ENCODE peak calls at places on chromosomes 4 and X, in nine cellular contexts. G is kidney epithelial cell, D is BE2C, Q is WERI-Rb-1, S is kidney, U is esophagus squamous epithelium, A is pancreas, K is IMR-90, X is psoas muscle. E is an unnamed sample. For H3K36me3, the result is how much of the 10 kb centered on the place peaks cover.

GRCh38 chr4:149441338-149441737 is 374.3 kb downstream of the IQCM start:
- DNase-seq in G (no peak), D (no peak), Q (no peak), S (no peak), U (no peak), A (no peak), K (peak), X (no peak), E (peak)

GRCh38 chr4:126794363-126794762 is 838.4 kb upstream of the INTU start:
- DNase-seq in G (no peak), D (no peak), Q (no peak), S (no peak), U (no peak), A (no peak), K (peak), X (no peak), E (peak)

GRCh38 chr4:23819041-23819511 is 70.8 kb downstream of the PPARGC1A start:
- DNase-seq in G (peak), D (no peak), Q (no peak), S (no peak), U (no peak), A (no peak), K (peak), X (no peak), E (no peak)

GRCh38 chrX:153969904-153970397 is 1.7 kb downstream of the HCFC1 start:
- DNase-seq in G (no peak), D (no peak), Q (no peak), S (peak), U (no peak), A (no peak), K (peak), X (no peak), E (no peak)

GRCh38 chr4:122747883-122748282 is 15.4 kb downstream of the BBS12 start:
- DNase-seq in G (no peak), D (no peak), Q (no peak), S (no peak), U (no peak), A (no peak), K (peak), X (no peak), E (peak)

GRCh38 chr4:142615324-142615665 is 230.8 kb downstream of the INPP4B start:
- DNase-seq in G (peak), D (no peak), Q (no peak), S (no peak), U (no peak), A (no peak), K (peak), X (no peak), E (peak)

GRCh38 chrX:41956027-41956426 is 32.7 kb upstream of the CASK start:
- DNase-seq in G (no peak), D (peak), Q (no peak), S (no peak), U (no peak), A (no peak), K (no peak), X (no peak), E (no peak)

GRCh38 chr4:128379860-128380259 is 92.2 kb upstream of the PGRMC2 start:
- DNase-seq in G (no peak), D (peak), Q (peak), S (no peak), U (no peak), A (peak), K (peak), X (peak), E (no peak)

GRCh38 chr4:23788460-23788859 is 101.4 kb downstream of the PPARGC1A start:
- DNase-seq in G (peak), D (no peak), Q (no peak), S (no peak), U (no peak), A (no peak), K (peak), X (no peak), E (peak)

GRCh38 chr4:9970399-9971011 is 50.8 kb downstream of the SLC2A9 start:
- DNase-seq in G (no peak), D (no peak), Q (no peak), S (no peak), U (no peak), A (no peak), K (no peak), X (no peak), E (no peak)

GRCh38 chrX:427812-428725 is 41.4 kb upstream of the PPP2R3B start:
- DNase-seq in G (no peak), D (no peak), Q (peak), S (peak), U (no peak), A (no peak), K (no peak), X (no peak), E (no peak)

GRCh38 chr4:99290848-99291786 is at the start of gene ADH1A:
- DNase-seq in G (no peak), D (no peak), Q (no peak), S (no peak), U (no peak), A (no peak), K (no peak), X (no peak), E (no peak)

GRCh38 chr4:187908079-187908501 is 87.5 kb upstream of the ZFP42 start:
- DNase-seq in G (no peak), D (no peak), Q (no peak), S (no peak), U (no peak), A (no peak), K (peak), X (no peak), E (peak)

GRCh38 chr4:683247-683897 is 5.6 kb downstream of the SLC49A3 start:
- DNase-seq in G (no peak), D (no peak), Q (no peak), S (peak), U (no peak), A (peak), K (no peak), X (no peak), E (no peak)

GRCh38 chrX:48617542-48618340 is 20.4 kb downstream of the WDR13 start:
- DNase-seq in G (no peak), D (no peak), Q (no peak), S (no peak), U (no peak), A (no peak), K (no peak), X (no peak), E (no peak)

GRCh38 chr4:55887594-55887993 is 34.1 kb downstream of the EXOC1 start:
- DNase-seq in G (no peak), D (no peak), Q (no peak), S (no peak), U (no peak), A (no peak), K (no peak), X (no peak), E (no peak)

GRCh38 chr4:89283975-89284556 is 23.5 kb downstream of the GPRIN3 start:
- DNase-seq in G (no peak), D (no peak), Q (no peak), S (no peak), U (no peak), A (no peak), K (no peak), X (no peak), E (no peak)

GRCh38 chr4:128660361-128660964 is 149.0 kb upstream of the JADE1 start:
- DNase-seq in G (no peak), D (no peak), Q (no peak), S (no peak), U (no peak), A (no peak), K (peak), X (no peak), E (no peak)

GRCh38 chrX:1477801-1478458 is 25.2 kb upstream of the ASMTL start:
- DNase-seq in G (no peak), D (no peak), Q (no peak), S (no peak), U (no peak), A (no peak), K (no peak), X (no peak), E (no peak)

GRCh38 chr4:79574741-79575451 is 166.9 kb upstream of the GK2 start:
- DNase-seq in G (no peak), D (no peak), Q (peak), S (no peak), U (no peak), A (no peak), K (no peak), X (no peak), E (no peak)

GRCh38 chr4:79575709-79576479 is 167.9 kb upstream of the GK2 start:
- DNase-seq in G (no peak), D (no peak), Q (no peak), S (no peak), U (no peak), A (no peak), K (no peak), X (no peak), E (no peak)

GRCh38 chr4:79578613-79579012 is 170.6 kb upstream of the GK2 start:
- DNase-seq in G (no peak), D (no peak), Q (no peak), S (no peak), U (no peak), A (no peak), K (no peak), X (no peak), E (no peak)

GRCh38 chr4:79576480-79576803 is 168.4 kb upstream of the GK2 start:
- DNase-seq in G (no peak), D (peak), Q (peak), S (no peak), U (no peak), A (no peak), K (peak), X (no peak), E (peak)
- TF ChIP-seq CTCF in G (peak), D (peak), Q (peak), S (no peak), U (peak), A (no peak), K (peak), X (peak), E (peak)

DNA sequence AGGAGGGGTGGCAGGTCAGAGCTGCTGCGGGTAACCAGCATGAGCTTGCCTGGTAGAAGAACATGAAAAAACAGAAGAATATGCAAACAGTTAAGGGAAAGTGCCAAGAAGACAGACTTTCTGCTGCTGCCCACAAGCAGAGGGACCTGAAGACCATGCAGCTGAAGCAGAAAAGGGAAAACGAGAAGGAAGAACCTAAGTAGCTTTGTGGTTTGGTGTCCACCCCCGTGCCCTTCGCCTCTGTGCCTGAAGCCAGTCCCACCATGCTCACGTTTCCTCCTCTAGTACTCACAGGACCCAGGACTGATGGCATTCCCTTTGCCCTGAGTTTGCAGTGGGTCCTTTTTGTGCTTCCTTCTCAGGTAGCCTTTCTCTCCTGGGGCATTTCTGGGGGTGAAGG is 62.8 kb downstream of the UBA6 start:
- DNase-seq in G (no peak), D (no peak), Q (no peak), S (no peak), U (no peak), A (no peak), K (no peak), X (no peak), E (no peak)
- H3K36me3 ChIP-seq in G (under half), D (under half), Q (under half), S (under half), U (under half), A (under half), K (under half), X (under half), E (under half)

GRCh38 chrX:131827935-131828334 is 195.2 kb upstream of the STK26 start:
- DNase-seq in G (no peak), D (peak), Q (peak), S (no peak), U (no peak), A (no peak), K (no peak), X (no peak), E (no peak)
- TF ChIP-seq CTCF in G (no peak), D (peak), Q (peak), S (no peak), U (no peak), A (no peak), K (peak), X (no peak), E (no peak)

GRCh38 chr4:77023920-77024319 is 51.9 kb downstream of the CCNI start:
- DNase-seq in G (no peak), D (no peak), Q (no peak), S (no peak), U (no peak), A (no peak), K (no peak), X (no peak), E (no peak)

GRCh38 chr4:77022581-77023133 is 53.1 kb downstream of the CCNI start:
- DNase-seq in G (no peak), D (no peak), Q (peak), S (no peak), U (no peak), A (no peak), K (peak), X (no peak), E (no peak)

GRCh38 chr4:77015390-77015789 is 60.4 kb downstream of the CCNI start:
- DNase-seq in G (no peak), D (no peak), Q (no peak), S (no peak), U (no peak), A (no peak), K (peak), X (no peak), E (no peak)

GRCh38 chr4:77021614-77022089 is 54.1 kb downstream of the CCNI start:
- DNase-seq in G (no peak), D (no peak), Q (no peak), S (no peak), U (no peak), A (no peak), K (peak), X (no peak), E (no peak)

GRCh38 chr4:77020017-77020416 is 55.8 kb downstream of the CCNI start:
- DNase-seq in G (no peak), D (no peak), Q (no peak), S (no peak), U (no peak), A (no peak), K (no peak), X (no peak), E (no peak)
- H3K36me3 ChIP-seq in G (under half), D (half or more), Q (under half), S (under half), U (under half), A (under half), K (half or more), X (under half), E (under half)

GRCh38 chr4:171651071-171651470 is 162.1 kb upstream of the GALNTL6 start:
- DNase-seq in G (no peak), D (no peak), Q (no peak), S (no peak), U (no peak), A (no peak), K (no peak), X (no peak), E (no peak)

GRCh38 chr4:171644430-171645057 is 168.7 kb upstream of the GALNTL6 start:
- DNase-seq in G (no peak), D (no peak), Q (no peak), S (no peak), U (no peak), A (no peak), K (no peak), X (no peak), E (no peak)

GRCh38 chr4:171648926-171649325 is 164.3 kb upstream of the GALNTL6 start:
- DNase-seq in G (no peak), D (no peak), Q (no peak), S (no peak), U (no peak), A (no peak), K (no peak), X (no peak), E (no peak)

GRCh38 chr4:171646984-171647383 is 166.2 kb upstream of the GALNTL6 start:
- DNase-seq in G (no peak), D (no peak), Q (no peak), S (no peak), U (no peak), A (no peak), K (no peak), X (no peak), E (no peak)

GRCh38 chr4:171650543-171650942 is 162.7 kb upstream of the GALNTL6 start:
- DNase-seq in G (no peak), D (peak), Q (peak), S (no peak), U (no peak), A (no peak), K (no peak), X (no peak), E (no peak)
- TF ChIP-seq CTCF in G (no peak), D (peak), Q (peak), S (no peak), U (no peak), A (no peak), K (no peak), X (no peak), E (no peak)